ENCODE peak calls at places on chromosomes 5 and 9, in eight cellular contexts. One of them, this sample, is unnamed.

GRCh38 chr5:95223859-95224258 is 61.0 kb downstream of the MCTP1 start:
- DNase-seq in A549: no peak
- DNase-seq in uterus: no peak
- DNase-seq in tibial nerve: no peak
- DNase-seq in breast epithelium: no peak
- DNase-seq in IMR-90: no peak
- DNase-seq in spleen: no peak
- DNase-seq in sigmoid colon: no peak
- DNase-seq in this sample: no peak

GRCh38 chr9:122360891-122361290 is 9.9 kb upstream of the PTGS1 start:
- DNase-seq in IMR-90: peak; percentile 70
- DNase-seq in A549: no peak
- DNase-seq in sigmoid colon: no peak
- DNase-seq in uterus: no peak
- DNase-seq in spleen: peak; percentile 44
- DNase-seq in breast epithelium: peak; percentile 31
- DNase-seq in tibial nerve: no peak
- DNase-seq in this sample: peak; percentile 44

GRCh38 chr5:146995878-146996277 is 117.3 kb upstream of the PPP2R2B start:
- DNase-seq in A549: no peak
- DNase-seq in IMR-90: no peak
- DNase-seq in spleen: no peak
- DNase-seq in sigmoid colon: no peak
- DNase-seq in uterus: no peak
- DNase-seq in tibial nerve: no peak
- DNase-seq in breast epithelium: no peak
- DNase-seq in this sample: no peak

GRCh38 chr5:112329429-112330090 is 89.5 kb downstream of the EPB41L4A start:
- DNase-seq in tibial nerve: no peak
- DNase-seq in sigmoid colon: no peak
- DNase-seq in IMR-90: no peak
- DNase-seq in spleen: no peak
- DNase-seq in breast epithelium: no peak
- DNase-seq in A549: no peak
- DNase-seq in uterus: no peak
- DNase-seq in this sample: no peak

GRCh38 chr5:89351232-89351631 is 468.2 kb upstream of the MEF2C start:
- DNase-seq in breast epithelium: no peak
- DNase-seq in IMR-90: peak; percentile 88
- DNase-seq in uterus: no peak
- DNase-seq in sigmoid colon: no peak
- DNase-seq in tibial nerve: no peak
- DNase-seq in spleen: no peak
- DNase-seq in A549: no peak
- DNase-seq in this sample: no peak

GRCh38 chr5:179309751-179310320 is 35.4 kb downstream of the ADAMTS2 start:
- DNase-seq in tibial nerve: no peak
- DNase-seq in sigmoid colon: peak; percentile 60
- DNase-seq in breast epithelium: no peak
- DNase-seq in spleen: peak; percentile 69
- DNase-seq in uterus: peak; percentile 13
- DNase-seq in A549: no peak
- DNase-seq in IMR-90: no peak
- DNase-seq in this sample: no peak

GRCh38 chr5:73419414-73420390 is 28.9 kb downstream of the FOXD1 start:
- DNase-seq in uterus: no peak
- DNase-seq in spleen: no peak
- DNase-seq in breast epithelium: no peak
- DNase-seq in IMR-90: peak; percentile 86
- DNase-seq in sigmoid colon: no peak
- DNase-seq in tibial nerve: peak; percentile 72
- DNase-seq in A549: no peak
- DNase-seq in this sample: no peak

GRCh38 chr9:134374301-134375010 is 48.2 kb downstream of the RXRA start:
- DNase-seq in sigmoid colon: peak; percentile 83
- DNase-seq in A549: no peak
- DNase-seq in IMR-90: no peak
- DNase-seq in uterus: peak; percentile 41
- DNase-seq in spleen: no peak
- DNase-seq in tibial nerve: no peak
- DNase-seq in breast epithelium: no peak
- DNase-seq in this sample: no peak

DNA sequence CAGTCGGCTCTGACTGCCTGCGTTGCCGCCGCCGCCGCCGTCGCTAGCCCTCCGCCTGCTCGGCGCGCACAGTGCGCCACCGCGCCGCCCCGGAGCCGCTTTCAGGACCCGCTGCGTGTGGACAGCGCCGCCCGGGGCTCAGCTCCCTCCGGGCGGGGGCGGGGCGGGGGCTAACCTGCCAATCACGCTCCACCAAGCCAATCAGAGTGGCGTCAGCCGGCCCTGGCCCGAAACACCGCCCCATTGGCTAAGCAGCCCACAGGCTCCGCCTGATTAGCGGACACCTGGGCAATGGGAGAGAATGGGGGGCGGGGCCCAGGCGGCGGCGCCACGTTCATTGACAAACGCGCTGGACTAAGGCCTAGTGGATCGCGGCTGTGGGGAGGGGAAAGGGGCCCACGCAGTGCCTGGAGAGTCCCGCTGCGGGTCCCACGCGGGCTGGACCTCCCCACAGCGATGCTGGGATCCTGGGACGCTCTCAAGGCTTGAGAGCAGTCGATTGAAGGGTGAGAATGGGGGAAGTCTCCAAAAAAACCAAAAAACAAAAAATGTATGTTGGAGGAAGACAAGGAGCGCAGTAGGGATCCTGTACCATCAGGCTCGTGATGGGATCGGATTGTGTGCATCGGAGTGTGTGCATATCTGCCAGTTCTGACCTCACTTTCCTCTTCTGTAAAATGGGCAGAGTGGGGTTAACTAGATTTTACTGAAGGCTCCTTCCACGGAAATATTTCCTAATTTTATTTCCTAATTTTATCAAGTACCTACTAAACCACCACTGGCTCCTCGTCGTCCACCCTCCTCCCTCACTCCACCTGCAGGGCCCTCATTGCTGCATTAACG is 6.3 kb downstream of the PAX5 start:
- DNase-seq in A549: peak; percentile 100
- DNase-seq in sigmoid colon: no peak
- DNase-seq in uterus: peak; percentile 46
- DNase-seq in tibial nerve: peak; percentile 30
- DNase-seq in IMR-90: peak; percentile 81
- DNase-seq in breast epithelium: peak; percentile 64
- DNase-seq in spleen: peak; percentile 95
- DNase-seq in this sample: peak; percentile 96
- TF ChIP-seq POLR2A in A549: no peak
- TF ChIP-seq POLR2A in sigmoid colon: no peak
- TF ChIP-seq POLR2A in uterus: no peak
- TF ChIP-seq POLR2A in tibial nerve: no peak
- TF ChIP-seq POLR2A in IMR-90: no peak
- TF ChIP-seq POLR2A in breast epithelium: no peak
- TF ChIP-seq POLR2A in spleen: no peak
- TF ChIP-seq POLR2A in this sample: no peak

DNA sequence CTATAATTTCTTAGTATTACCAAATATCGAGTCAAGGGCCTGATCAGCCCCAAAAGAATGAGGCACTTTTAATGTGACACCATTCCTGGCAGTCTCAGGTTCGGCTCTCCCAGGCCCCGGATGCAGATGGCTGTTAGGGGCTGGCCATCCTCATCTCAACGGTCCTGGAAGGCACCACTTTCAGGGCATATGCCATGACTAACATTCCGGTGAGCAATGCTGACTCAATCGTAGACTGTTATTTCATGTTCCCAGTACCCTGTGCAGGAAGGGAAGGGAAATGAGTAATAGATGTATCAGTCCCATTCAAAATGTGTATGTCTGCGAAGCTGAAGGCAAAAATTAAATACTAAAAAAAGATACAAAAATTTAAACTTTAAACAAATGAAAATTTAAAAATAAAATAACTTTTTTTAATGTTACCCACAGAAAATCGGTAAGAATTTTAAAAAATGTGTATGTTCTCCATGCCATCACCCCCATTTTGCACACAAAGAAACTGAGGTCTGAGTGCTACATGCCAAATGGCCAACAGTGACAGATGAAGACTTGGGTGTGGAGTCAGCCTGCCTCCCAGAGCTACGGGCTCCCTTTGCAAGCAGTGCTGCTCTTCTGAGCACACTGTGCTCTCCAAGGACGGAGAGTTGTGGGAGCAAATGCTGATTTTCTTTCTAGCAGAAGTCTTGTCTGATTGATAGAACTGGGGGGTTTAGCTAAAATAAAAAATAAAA is 79.0 kb downstream of the GLDC start:
- DNase-seq in tibial nerve: no peak
- DNase-seq in sigmoid colon: no peak
- DNase-seq in IMR-90: peak; percentile 99
- DNase-seq in A549: peak; percentile 89
- DNase-seq in spleen: no peak
- DNase-seq in breast epithelium: no peak
- DNase-seq in uterus: no peak
- DNase-seq in this sample: peak; percentile 74
- TF ChIP-seq POLR2A in tibial nerve: no peak
- TF ChIP-seq POLR2A in sigmoid colon: no peak
- TF ChIP-seq POLR2A in IMR-90: peak; percentile 52
- TF ChIP-seq POLR2A in A549: no peak
- TF ChIP-seq POLR2A in spleen: no peak
- TF ChIP-seq POLR2A in breast epithelium: no peak
- TF ChIP-seq POLR2A in uterus: no peak
- TF ChIP-seq POLR2A in this sample: no peak

GRCh38 chr5:154727361-154727760 is 27.8 kb upstream of the LARP1 start:
- DNase-seq in A549: no peak
- DNase-seq in breast epithelium: no peak
- DNase-seq in tibial nerve: no peak
- DNase-seq in spleen: no peak
- DNase-seq in uterus: no peak
- DNase-seq in sigmoid colon: no peak
- DNase-seq in IMR-90: no peak
- DNase-seq in this sample: no peak

GRCh38 chr5:154729613-154730012 is 25.6 kb upstream of the LARP1 start:
- DNase-seq in A549: no peak
- DNase-seq in sigmoid colon: no peak
- DNase-seq in uterus: no peak
- DNase-seq in spleen: no peak
- DNase-seq in breast epithelium: no peak
- DNase-seq in tibial nerve: no peak
- DNase-seq in IMR-90: no peak
- DNase-seq in this sample: no peak

GRCh38 chr5:154723740-154724505 is 31.3 kb upstream of the LARP1 start:
- DNase-seq in uterus: no peak
- DNase-seq in IMR-90: peak; percentile 81
- DNase-seq in tibial nerve: no peak
- DNase-seq in sigmoid colon: no peak
- DNase-seq in breast epithelium: no peak
- DNase-seq in spleen: no peak
- DNase-seq in A549: no peak
- DNase-seq in this sample: no peak

GRCh38 chr5:154732212-154732611 is 23.0 kb upstream of the LARP1 start:
- DNase-seq in uterus: no peak
- DNase-seq in IMR-90: no peak
- DNase-seq in A549: no peak
- DNase-seq in tibial nerve: no peak
- DNase-seq in sigmoid colon: no peak
- DNase-seq in spleen: no peak
- DNase-seq in breast epithelium: no peak
- DNase-seq in this sample: no peak

DNA sequence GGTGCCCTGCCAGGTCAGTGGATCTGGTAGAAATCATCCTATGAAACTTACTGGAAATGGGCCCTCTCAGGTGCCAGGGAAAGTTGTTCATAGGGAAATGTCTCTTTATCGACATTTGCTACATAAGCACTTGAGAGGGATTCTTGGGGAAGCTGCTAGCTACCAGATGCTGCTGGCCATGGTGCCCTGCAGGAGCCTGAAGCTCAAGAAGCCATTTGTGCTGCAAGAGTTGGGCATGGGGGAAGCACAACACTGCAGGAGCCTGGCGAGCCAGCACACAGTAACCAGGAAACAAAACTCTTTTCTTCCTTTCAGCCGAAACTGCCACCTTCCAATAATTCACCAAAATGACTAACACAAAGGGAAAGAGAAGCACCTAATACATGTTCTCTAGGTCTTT is 26.3 kb upstream of the LARP1 start:
- DNase-seq in IMR-90: no peak
- DNase-seq in spleen: no peak
- DNase-seq in tibial nerve: no peak
- DNase-seq in breast epithelium: no peak
- DNase-seq in A549: no peak
- DNase-seq in sigmoid colon: no peak
- DNase-seq in uterus: no peak
- DNase-seq in this sample: no peak
- TF ChIP-seq POLR2A in IMR-90: no peak
- TF ChIP-seq POLR2A in spleen: no peak
- TF ChIP-seq POLR2A in tibial nerve: no peak
- TF ChIP-seq POLR2A in breast epithelium: no peak
- TF ChIP-seq POLR2A in A549: no peak
- TF ChIP-seq POLR2A in sigmoid colon: no peak
- TF ChIP-seq POLR2A in uterus: no peak
- TF ChIP-seq POLR2A in this sample: no peak

GRCh38 chr9:128819716-128820664 is 1.7 kb downstream of the ENDOG start:
- DNase-seq in A549: no peak
- DNase-seq in sigmoid colon: peak; percentile 91
- DNase-seq in spleen: no peak
- DNase-seq in IMR-90: no peak
- DNase-seq in uterus: peak; percentile 75
- DNase-seq in tibial nerve: no peak
- DNase-seq in breast epithelium: no peak
- DNase-seq in this sample: no peak

GRCh38 chr9:128820665-128821583 is 2.6 kb downstream of the ENDOG start:
- DNase-seq in A549: no peak
- DNase-seq in tibial nerve: no peak
- DNase-seq in IMR-90: no peak
- DNase-seq in uterus: no peak
- DNase-seq in breast epithelium: no peak
- DNase-seq in sigmoid colon: no peak
- DNase-seq in spleen: no peak
- DNase-seq in this sample: no peak

GRCh38 chr9:128821584-128822406 is 3.5 kb downstream of the ENDOG start:
- DNase-seq in IMR-90: no peak
- DNase-seq in sigmoid colon: no peak
- DNase-seq in tibial nerve: no peak
- DNase-seq in uterus: no peak
- DNase-seq in spleen: no peak
- DNase-seq in A549: no peak
- DNase-seq in breast epithelium: no peak
- DNase-seq in this sample: no peak

GRCh38 chr9:128818839-128819715 is 777 bp downstream of the ENDOG start:
- DNase-seq in sigmoid colon: no peak
- DNase-seq in breast epithelium: no peak
- DNase-seq in spleen: peak; percentile 90
- DNase-seq in uterus: no peak
- DNase-seq in A549: peak; percentile 35
- DNase-seq in tibial nerve: no peak
- DNase-seq in IMR-90: no peak
- DNase-seq in this sample: no peak

DNA sequence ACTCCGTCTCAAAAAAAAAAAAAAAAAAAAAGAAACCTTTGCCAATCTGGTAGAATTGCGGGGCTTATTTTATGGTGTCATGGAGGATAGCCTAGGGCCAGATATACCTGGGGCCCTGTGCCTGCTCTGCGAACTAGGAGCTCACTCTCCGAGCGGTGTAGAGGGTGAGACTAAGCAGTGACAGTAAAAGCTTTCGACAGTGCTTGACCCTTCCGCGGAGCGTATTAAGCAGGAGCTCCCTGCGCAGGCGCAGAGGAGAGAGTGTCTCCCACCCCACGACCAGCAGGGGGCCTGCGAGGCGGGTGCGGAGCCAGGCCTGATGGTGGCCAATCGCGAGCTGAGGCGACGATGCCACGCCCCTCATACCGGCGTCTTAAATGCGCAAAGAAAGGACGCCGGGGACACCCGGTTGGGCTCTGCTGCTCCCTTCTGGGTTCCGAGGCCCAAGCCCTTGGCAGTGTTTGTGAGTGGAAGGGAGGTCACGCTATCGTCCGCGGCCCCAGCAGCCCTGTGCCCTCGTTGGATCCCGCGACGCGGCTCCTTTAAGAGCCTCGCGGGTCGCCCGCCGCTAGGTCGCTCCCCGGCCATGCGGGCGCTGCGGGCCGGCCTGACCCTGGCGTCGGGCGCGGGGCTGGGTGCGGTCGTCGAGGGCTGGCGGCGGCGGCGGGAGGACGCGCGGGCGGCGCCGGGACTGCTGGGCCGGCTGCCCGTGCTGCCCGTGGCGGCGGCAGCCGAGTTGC is at the start of gene ENDOG:
- DNase-seq in IMR-90: peak; percentile 93
- DNase-seq in sigmoid colon: peak; percentile 99
- DNase-seq in spleen: peak; percentile 99
- DNase-seq in uterus: peak; percentile 98
- DNase-seq in tibial nerve: peak; percentile 96
- DNase-seq in A549: peak; percentile 97
- DNase-seq in breast epithelium: peak; percentile 97
- DNase-seq in this sample: peak; percentile 100
- TF ChIP-seq POLR2A in IMR-90: peak; percentile 85
- TF ChIP-seq POLR2A in sigmoid colon: peak; percentile 58
- TF ChIP-seq POLR2A in spleen: peak; percentile 24
- TF ChIP-seq POLR2A in uterus: peak; percentile 93
- TF ChIP-seq POLR2A in tibial nerve: peak; percentile 58
- TF ChIP-seq POLR2A in A549: peak; percentile 96
- TF ChIP-seq POLR2A in breast epithelium: no peak
- TF ChIP-seq POLR2A in this sample: peak; percentile 91